ENCODE peak calls at places on chromosome 19, in eight cellular contexts. J is breast epithelium; F is cardiac fibroblast; E is globus pallidus; D is stimulated activated CD4-positive, alpha-beta T cell treated with anti-CD3 and anti-CD28 coated beads, Interleukin-4, amount 100 ng/mL, for 1 hour; U is OCI-LY7; B is T-helper 2 cell; K is sciatic nerve. M is an unnamed sample.

GRCh38 chr19:4456566-4456842 is 1.1 kb downstream of the UBXN6 start:
- DNase-seq in E (no peak), D (no peak), J (no peak), B (no peak), U (no peak), K (no peak), F (peak), M (peak)

GRCh38 chr19:44712864-44713515 is 14.0 kb downstream of the CEACAM16 start:
- DNase-seq in U (no peak), E (no peak), D (no peak), K (no peak), B (no peak), F (peak), J (no peak), M (no peak)

GRCh38 chr19:38649305-38650179 is 2.1 kb downstream of the ACTN4 start:
- DNase-seq in E (no peak), U (no peak), D (no peak), J (peak), F (no peak), B (no peak), K (no peak), M (peak)

GRCh38 chr19:11138659-11139526 is 16.7 kb downstream of the SPC24 start:
- DNase-seq in D (no peak), J (no peak), E (peak), K (peak), B (no peak), U (no peak), F (peak), M (peak)

GRCh38 chr19:3057275-3057714 is 5.0 kb downstream of the TLE5 start:
- DNase-seq in J (peak), K (peak), U (no peak), F (peak), B (no peak), E (peak), D (no peak), M (no peak)

GRCh38 chr19:45146716-45147337 is 14.0 kb downstream of the NKPD1 start:
- DNase-seq in K (no peak), J (no peak), B (no peak), D (no peak), E (no peak), U (no peak), F (no peak), M (no peak)

GRCh38 chr19:48271531-48272151 is 1.8 kb downstream of the ZNF114 start:
- DNase-seq in D (peak), U (peak), J (no peak), K (peak), F (peak), B (no peak), E (no peak), M (peak)

GRCh38 chr19:15318241-15318691 is 14.1 kb downstream of the BRD4 start:
- DNase-seq in F (no peak), K (no peak), B (no peak), E (no peak), D (no peak), J (no peak), U (no peak), M (no peak)

GRCh38 chr19:38006361-38007045 is 99.5 kb downstream of the SIPA1L3 start:
- DNase-seq in B (no peak), F (no peak), K (no peak), E (no peak), J (no peak), D (no peak), U (peak), M (no peak)

GRCh38 chr19:10291554-10292205 is 1.9 kb downstream of the ICAM5 start:
- DNase-seq in J (no peak), E (no peak), F (no peak), B (peak), U (peak), K (no peak), D (no peak), M (no peak)

GRCh38 chr19:2441096-2441752 is 13.8 kb upstream of the TIMM13 start:
- DNase-seq in J (no peak), B (no peak), F (no peak), K (no peak), E (no peak), U (no peak), D (no peak), M (no peak)

GRCh38 chr19:29311391-29311790 is 98.4 kb upstream of the UQCRFS1 start:
- DNase-seq in F (no peak), U (no peak), E (peak), B (no peak), D (no peak), J (no peak), K (no peak), M (no peak)

GRCh38 chr19:17001603-17002183 is 24.9 kb downstream of the CPAMD8 start:
- DNase-seq in B (peak), K (no peak), U (no peak), D (peak), F (no peak), J (no peak), E (no peak), M (no peak)

GRCh38 chr19:49741210-49741844 is 21.8 kb downstream of the TSKS start:
- DNase-seq in J (no peak), B (no peak), E (no peak), F (no peak), K (no peak), D (no peak), U (no peak), M (peak)

GRCh38 chr19:30783212-30783611 is 411.0 kb downstream of the ZNF536 start:
- DNase-seq in J (no peak), D (no peak), B (no peak), K (no peak), F (no peak), U (no peak), E (no peak), M (no peak)

GRCh38 chr19:8367327-8368001 is 3.5 kb downstream of the ANGPTL4 start:
- DNase-seq in E (peak), F (peak), J (peak), D (no peak), K (peak), B (no peak), U (no peak), M (peak)

GRCh38 chr19:44055870-44056269 is 4.0 kb downstream of the ZNF223 start:
- DNase-seq in B (no peak), J (no peak), D (no peak), E (no peak), K (no peak), U (no peak), F (no peak), M (no peak)

GRCh38 chr19:45939792-45940514 is 25.4 kb upstream of the NANOS2 start:
- DNase-seq in J (no peak), F (no peak), D (no peak), U (no peak), K (no peak), E (no peak), B (no peak), M (no peak)

GRCh38 chr19:4506449-4507149 is 11.7 kb downstream of the PLIN4 start:
- DNase-seq in K (no peak), B (no peak), F (peak), U (no peak), J (no peak), E (no peak), D (no peak), M (peak)

GRCh38 chr19:48627211-48627864 is 8.0 kb downstream of the SPHK2 start:
- DNase-seq in E (no peak), F (no peak), K (no peak), D (no peak), U (no peak), B (no peak), J (no peak), M (no peak)